ENCODE peak calls at places on chromosome 12, in nine cellular contexts. One of them, this sample, is unnamed. For H3K9me3 and H3K4me1, the result is how much of the 10 kb centered on the place peaks cover.

GRCh38 chr12:2753536-2753935 is 41.2 kb upstream of the FKBP4 start:
- DNase-seq in HepG2: no peak
- DNase-seq in NT2/D1: no peak
- DNase-seq in adrenal gland: no peak
- DNase-seq in aorta: no peak
- DNase-seq in left ventricle myocardium inferior: no peak
- DNase-seq in MM.1S: no peak
- DNase-seq in CD4-positive, alpha-beta memory T cell: no peak
- DNase-seq in heart left ventricle: no peak
- DNase-seq in this sample: no peak

GRCh38 chr12:27109339-27110023 is 27.1 kb upstream of the C12orf71 start:
- DNase-seq in HepG2: no peak
- DNase-seq in NT2/D1: no peak
- DNase-seq in adrenal gland: no peak
- DNase-seq in aorta: no peak
- DNase-seq in left ventricle myocardium inferior: no peak
- DNase-seq in MM.1S: no peak
- DNase-seq in CD4-positive, alpha-beta memory T cell: no peak
- DNase-seq in heart left ventricle: no peak
- DNase-seq in this sample: no peak

GRCh38 chr12:113252494-113252893 is 31.2 kb downstream of the TPCN1 start:
- DNase-seq in HepG2: no peak
- DNase-seq in NT2/D1: no peak
- DNase-seq in adrenal gland: no peak
- DNase-seq in aorta: no peak
- DNase-seq in left ventricle myocardium inferior: peak
- DNase-seq in MM.1S: no peak
- DNase-seq in CD4-positive, alpha-beta memory T cell: no peak
- DNase-seq in heart left ventricle: peak
- DNase-seq in this sample: no peak

GRCh38 chr12:47750916-47751470 is 7.7 kb downstream of the RAPGEF3 start:
- DNase-seq in HepG2: no peak
- DNase-seq in NT2/D1: no peak
- DNase-seq in adrenal gland: no peak
- DNase-seq in aorta: no peak
- DNase-seq in left ventricle myocardium inferior: no peak
- DNase-seq in MM.1S: no peak
- DNase-seq in CD4-positive, alpha-beta memory T cell: no peak
- DNase-seq in heart left ventricle: peak
- DNase-seq in this sample: no peak

GRCh38 chr12:18462437-18462836 is 201.1 kb downstream of the PIK3C2G start:
- DNase-seq in HepG2: no peak
- DNase-seq in NT2/D1: no peak
- DNase-seq in adrenal gland: peak
- DNase-seq in aorta: no peak
- DNase-seq in left ventricle myocardium inferior: no peak
- DNase-seq in MM.1S: no peak
- DNase-seq in CD4-positive, alpha-beta memory T cell: no peak
- DNase-seq in heart left ventricle: no peak
- DNase-seq in this sample: no peak

GRCh38 chr12:108305520-108305919 is 33.6 kb downstream of the CMKLR1 start:
- DNase-seq in HepG2: no peak
- DNase-seq in NT2/D1: no peak
- DNase-seq in adrenal gland: peak
- DNase-seq in aorta: peak
- DNase-seq in left ventricle myocardium inferior: peak
- DNase-seq in MM.1S: no peak
- DNase-seq in CD4-positive, alpha-beta memory T cell: no peak
- DNase-seq in heart left ventricle: peak
- DNase-seq in this sample: no peak

GRCh38 chr12:121784460-121784859 is 9.0 kb downstream of the RHOF start:
- DNase-seq in HepG2: no peak
- DNase-seq in NT2/D1: no peak
- DNase-seq in adrenal gland: peak
- DNase-seq in aorta: no peak
- DNase-seq in left ventricle myocardium inferior: no peak
- DNase-seq in MM.1S: no peak
- DNase-seq in CD4-positive, alpha-beta memory T cell: no peak
- DNase-seq in heart left ventricle: no peak
- DNase-seq in this sample: no peak

GRCh38 chr12:11711675-11712327 is 62.3 kb downstream of the ETV6 start:
- DNase-seq in HepG2: peak
- DNase-seq in NT2/D1: no peak
- DNase-seq in adrenal gland: peak
- DNase-seq in aorta: no peak
- DNase-seq in left ventricle myocardium inferior: no peak
- DNase-seq in MM.1S: no peak
- DNase-seq in CD4-positive, alpha-beta memory T cell: no peak
- DNase-seq in heart left ventricle: no peak
- DNase-seq in this sample: no peak

GRCh38 chr12:103742349-103742784 is 98.7 kb downstream of the NT5DC3 start:
- DNase-seq in HepG2: no peak
- DNase-seq in NT2/D1: no peak
- DNase-seq in adrenal gland: peak
- DNase-seq in aorta: no peak
- DNase-seq in left ventricle myocardium inferior: no peak
- DNase-seq in MM.1S: no peak
- DNase-seq in CD4-positive, alpha-beta memory T cell: no peak
- DNase-seq in heart left ventricle: no peak
- DNase-seq in this sample: no peak

GRCh38 chr12:27260746-27261145 is 16.7 kb downstream of the STK38L start:
- DNase-seq in HepG2: no peak
- DNase-seq in NT2/D1: no peak
- DNase-seq in adrenal gland: no peak
- DNase-seq in aorta: no peak
- DNase-seq in left ventricle myocardium inferior: no peak
- DNase-seq in MM.1S: no peak
- DNase-seq in CD4-positive, alpha-beta memory T cell: no peak
- DNase-seq in heart left ventricle: no peak
- DNase-seq in this sample: no peak

GRCh38 chr12:15171015-15171646 is 50.1 kb downstream of the RERG start:
- DNase-seq in HepG2: no peak
- DNase-seq in NT2/D1: no peak
- DNase-seq in adrenal gland: no peak
- DNase-seq in aorta: no peak
- DNase-seq in left ventricle myocardium inferior: no peak
- DNase-seq in MM.1S: no peak
- DNase-seq in CD4-positive, alpha-beta memory T cell: no peak
- DNase-seq in heart left ventricle: no peak
- DNase-seq in this sample: no peak

GRCh38 chr12:74539261-74539660 is 1.6 kb downstream of the ATXN7L3B start:
- DNase-seq in HepG2: peak
- DNase-seq in NT2/D1: no peak
- DNase-seq in adrenal gland: no peak
- DNase-seq in aorta: no peak
- DNase-seq in left ventricle myocardium inferior: no peak
- DNase-seq in MM.1S: no peak
- DNase-seq in CD4-positive, alpha-beta memory T cell: no peak
- DNase-seq in heart left ventricle: no peak
- DNase-seq in this sample: peak

GRCh38 chr12:114673169-114673833 is 10.7 kb downstream of the TBX3 start:
- DNase-seq in HepG2: no peak
- DNase-seq in NT2/D1: no peak
- DNase-seq in adrenal gland: peak
- DNase-seq in aorta: no peak
- DNase-seq in left ventricle myocardium inferior: no peak
- DNase-seq in MM.1S: no peak
- DNase-seq in CD4-positive, alpha-beta memory T cell: no peak
- DNase-seq in heart left ventricle: no peak
- DNase-seq in this sample: no peak

GRCh38 chr12:130198663-130199060 is 36.4 kb downstream of the FZD10 start:
- DNase-seq in HepG2: no peak
- DNase-seq in NT2/D1: no peak
- DNase-seq in adrenal gland: no peak
- DNase-seq in aorta: no peak
- DNase-seq in left ventricle myocardium inferior: no peak
- DNase-seq in MM.1S: no peak
- DNase-seq in CD4-positive, alpha-beta memory T cell: no peak
- DNase-seq in heart left ventricle: no peak
- DNase-seq in this sample: no peak
- H3K9me3 ChIP-seq in HepG2: under half
- H3K9me3 ChIP-seq in NT2/D1: under half
- H3K9me3 ChIP-seq in adrenal gland: under half
- H3K9me3 ChIP-seq in aorta: under half
- H3K9me3 ChIP-seq in left ventricle myocardium inferior: under half
- H3K9me3 ChIP-seq in MM.1S: under half
- H3K9me3 ChIP-seq in CD4-positive, alpha-beta memory T cell: under half
- H3K9me3 ChIP-seq in heart left ventricle: under half
- H3K9me3 ChIP-seq in this sample: under half

GRCh38 chr12:49059385-49060232 is 985 bp downstream of the KMT2D start:
- DNase-seq in HepG2: no peak
- DNase-seq in NT2/D1: no peak
- DNase-seq in adrenal gland: no peak
- DNase-seq in aorta: no peak
- DNase-seq in left ventricle myocardium inferior: no peak
- DNase-seq in MM.1S: peak
- DNase-seq in CD4-positive, alpha-beta memory T cell: no peak
- DNase-seq in heart left ventricle: peak
- DNase-seq in this sample: peak
- H3K4me1 ChIP-seq in HepG2: half or more
- H3K4me1 ChIP-seq in NT2/D1: under half
- H3K4me1 ChIP-seq in adrenal gland: under half
- H3K4me1 ChIP-seq in aorta: under half
- H3K4me1 ChIP-seq in left ventricle myocardium inferior: half or more
- H3K4me1 ChIP-seq in MM.1S: under half
- H3K4me1 ChIP-seq in CD4-positive, alpha-beta memory T cell: half or more
- H3K4me1 ChIP-seq in heart left ventricle: half or more
- H3K4me1 ChIP-seq in this sample: under half

GRCh38 chr12:56867216-56867615 is 67.0 kb downstream of the SDR9C7 start:
- DNase-seq in HepG2: no peak
- DNase-seq in NT2/D1: no peak
- DNase-seq in adrenal gland: no peak
- DNase-seq in aorta: no peak
- DNase-seq in left ventricle myocardium inferior: no peak
- DNase-seq in MM.1S: no peak
- DNase-seq in CD4-positive, alpha-beta memory T cell: no peak
- DNase-seq in heart left ventricle: no peak
- DNase-seq in this sample: no peak

GRCh38 chr12:56863789-56864188 is 70.4 kb downstream of the SDR9C7 start:
- DNase-seq in HepG2: no peak
- DNase-seq in NT2/D1: no peak
- DNase-seq in adrenal gland: no peak
- DNase-seq in aorta: no peak
- DNase-seq in left ventricle myocardium inferior: no peak
- DNase-seq in MM.1S: no peak
- DNase-seq in CD4-positive, alpha-beta memory T cell: no peak
- DNase-seq in heart left ventricle: no peak
- DNase-seq in this sample: no peak

GRCh38 chr12:56864318-56864717 is 69.9 kb downstream of the SDR9C7 start:
- DNase-seq in HepG2: no peak
- DNase-seq in NT2/D1: no peak
- DNase-seq in adrenal gland: no peak
- DNase-seq in aorta: no peak
- DNase-seq in left ventricle myocardium inferior: no peak
- DNase-seq in MM.1S: no peak
- DNase-seq in CD4-positive, alpha-beta memory T cell: no peak
- DNase-seq in heart left ventricle: no peak
- DNase-seq in this sample: no peak

GRCh38 chr12:56862264-56862663 is 71.9 kb downstream of the SDR9C7 start:
- DNase-seq in HepG2: no peak
- DNase-seq in NT2/D1: no peak
- DNase-seq in adrenal gland: no peak
- DNase-seq in aorta: no peak
- DNase-seq in left ventricle myocardium inferior: no peak
- DNase-seq in MM.1S: no peak
- DNase-seq in CD4-positive, alpha-beta memory T cell: no peak
- DNase-seq in heart left ventricle: no peak
- DNase-seq in this sample: no peak

DNA sequence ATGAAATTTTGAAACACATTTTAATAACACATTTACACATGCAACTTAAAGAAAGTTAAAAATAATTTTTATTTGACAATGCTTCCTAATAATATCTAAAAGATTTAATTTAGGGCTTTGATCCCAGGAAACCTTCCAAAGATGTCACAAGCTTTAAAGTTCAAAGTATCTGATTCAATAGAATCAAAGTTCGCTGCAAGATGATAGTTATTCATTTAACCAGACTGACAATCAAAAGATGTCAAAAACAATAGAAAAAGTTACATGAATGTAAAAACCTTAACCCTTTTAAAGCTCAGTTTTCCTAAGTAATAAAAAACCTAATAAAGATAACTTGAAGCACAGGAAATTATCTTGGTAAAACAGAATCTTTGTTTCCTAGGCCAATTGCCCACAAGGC is 67.7 kb downstream of the SDR9C7 start:
- DNase-seq in HepG2: no peak
- DNase-seq in NT2/D1: no peak
- DNase-seq in adrenal gland: no peak
- DNase-seq in aorta: no peak
- DNase-seq in left ventricle myocardium inferior: no peak
- DNase-seq in MM.1S: no peak
- DNase-seq in CD4-positive, alpha-beta memory T cell: no peak
- DNase-seq in heart left ventricle: no peak
- DNase-seq in this sample: no peak
- H3K9me3 ChIP-seq in HepG2: half or more
- H3K9me3 ChIP-seq in NT2/D1: half or more
- H3K9me3 ChIP-seq in adrenal gland: under half
- H3K9me3 ChIP-seq in aorta: under half
- H3K9me3 ChIP-seq in left ventricle myocardium inferior: half or more
- H3K9me3 ChIP-seq in MM.1S: under half
- H3K9me3 ChIP-seq in CD4-positive, alpha-beta memory T cell: under half
- H3K9me3 ChIP-seq in heart left ventricle: under half
- H3K9me3 ChIP-seq in this sample: under half

GRCh38 chr12:44816446-44817017 is 59.6 kb downstream of the NELL2 start:
- DNase-seq in HepG2: no peak
- DNase-seq in NT2/D1: no peak
- DNase-seq in adrenal gland: no peak
- DNase-seq in aorta: no peak
- DNase-seq in left ventricle myocardium inferior: no peak
- DNase-seq in MM.1S: no peak
- DNase-seq in CD4-positive, alpha-beta memory T cell: no peak
- DNase-seq in heart left ventricle: no peak
- DNase-seq in this sample: no peak

GRCh38 chr12:44812062-44812461 is 64.1 kb downstream of the NELL2 start:
- DNase-seq in HepG2: no peak
- DNase-seq in NT2/D1: no peak
- DNase-seq in adrenal gland: no peak
- DNase-seq in aorta: no peak
- DNase-seq in left ventricle myocardium inferior: no peak
- DNase-seq in MM.1S: peak
- DNase-seq in CD4-positive, alpha-beta memory T cell: peak
- DNase-seq in heart left ventricle: no peak
- DNase-seq in this sample: no peak

GRCh38 chr12:44819884-44820283 is 56.2 kb downstream of the NELL2 start:
- DNase-seq in HepG2: no peak
- DNase-seq in NT2/D1: no peak
- DNase-seq in adrenal gland: no peak
- DNase-seq in aorta: no peak
- DNase-seq in left ventricle myocardium inferior: no peak
- DNase-seq in MM.1S: no peak
- DNase-seq in CD4-positive, alpha-beta memory T cell: no peak
- DNase-seq in heart left ventricle: no peak
- DNase-seq in this sample: no peak

DNA sequence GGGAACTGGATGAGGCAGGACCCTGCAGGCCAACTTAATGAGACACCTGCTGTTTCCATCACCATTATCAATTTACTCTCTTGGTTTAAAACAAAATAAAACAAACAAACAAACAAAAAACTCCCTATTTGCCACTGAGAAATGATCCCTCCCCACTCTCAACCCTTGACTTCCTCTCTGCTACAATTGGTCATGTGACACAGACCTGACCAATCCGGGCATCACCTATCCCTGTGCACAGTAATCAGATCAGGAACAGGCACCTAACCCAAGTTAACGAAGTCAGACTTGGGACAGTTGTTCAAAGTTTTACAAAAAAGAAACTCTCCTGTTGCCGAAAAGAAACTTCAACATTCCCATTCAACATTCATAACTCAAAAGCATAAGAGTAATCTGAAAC is 58.4 kb downstream of the NELL2 start:
- DNase-seq in HepG2: no peak
- DNase-seq in NT2/D1: no peak
- DNase-seq in adrenal gland: no peak
- DNase-seq in aorta: no peak
- DNase-seq in left ventricle myocardium inferior: no peak
- DNase-seq in MM.1S: no peak
- DNase-seq in CD4-positive, alpha-beta memory T cell: no peak
- DNase-seq in heart left ventricle: no peak
- DNase-seq in this sample: peak
- H3K4me1 ChIP-seq in HepG2: under half
- H3K4me1 ChIP-seq in NT2/D1: under half
- H3K4me1 ChIP-seq in adrenal gland: under half
- H3K4me1 ChIP-seq in aorta: under half
- H3K4me1 ChIP-seq in left ventricle myocardium inferior: under half
- H3K4me1 ChIP-seq in MM.1S: under half
- H3K4me1 ChIP-seq in CD4-positive, alpha-beta memory T cell: under half
- H3K4me1 ChIP-seq in heart left ventricle: under half
- H3K4me1 ChIP-seq in this sample: under half

This sample was measured in SJCRH30.